ENCODE peak calls at places on chromosome 11, in seven cellular contexts. One of them, this sample, is unnamed.

GRCh38 chr11:93216511-93217121 is 18.8 kb upstream of the SLC36A4 start:
- DNase-seq in GM13977: no peak
- DNase-seq in SW480: no peak
- DNase-seq in endothelial cell of umbilical vein: no peak
- DNase-seq in T-helper 9 cell: no peak
- DNase-seq in EL: no peak
- DNase-seq in brain microvascular endothelial cell: no peak
- DNase-seq in this sample: no peak

GRCh38 chr11:11612439-11612838 is 9.4 kb downstream of the GALNT18 start:
- DNase-seq in GM13977: no peak
- DNase-seq in SW480: no peak
- DNase-seq in endothelial cell of umbilical vein: no peak
- DNase-seq in T-helper 9 cell: no peak
- DNase-seq in EL: no peak
- DNase-seq in brain microvascular endothelial cell: no peak
- DNase-seq in this sample: no peak

GRCh38 chr11:832529-833113 is at the start of gene CD151:
- DNase-seq in GM13977: peak
- DNase-seq in SW480: peak
- DNase-seq in endothelial cell of umbilical vein: peak
- DNase-seq in T-helper 9 cell: no peak
- DNase-seq in EL: peak
- DNase-seq in brain microvascular endothelial cell: no peak
- DNase-seq in this sample: peak

GRCh38 chr11:27912916-27913315 is 195.0 kb downstream of the KIF18A start:
- DNase-seq in GM13977: no peak
- DNase-seq in SW480: no peak
- DNase-seq in endothelial cell of umbilical vein: no peak
- DNase-seq in T-helper 9 cell: no peak
- DNase-seq in EL: peak
- DNase-seq in brain microvascular endothelial cell: peak
- DNase-seq in this sample: no peak

GRCh38 chr11:95148938-95149337 is 59.3 kb downstream of the ENDOD1 start:
- DNase-seq in GM13977: no peak
- DNase-seq in SW480: no peak
- DNase-seq in endothelial cell of umbilical vein: no peak
- DNase-seq in T-helper 9 cell: no peak
- DNase-seq in EL: no peak
- DNase-seq in brain microvascular endothelial cell: no peak
- DNase-seq in this sample: no peak

GRCh38 chr11:14585438-14585837 is 58.2 kb upstream of the PDE3B start:
- DNase-seq in GM13977: no peak
- DNase-seq in SW480: no peak
- DNase-seq in endothelial cell of umbilical vein: no peak
- DNase-seq in T-helper 9 cell: no peak
- DNase-seq in EL: no peak
- DNase-seq in brain microvascular endothelial cell: no peak
- DNase-seq in this sample: no peak

GRCh38 chr11:2203440-2204259 is 32.0 kb upstream of the TH start:
- DNase-seq in GM13977: no peak
- DNase-seq in SW480: peak
- DNase-seq in endothelial cell of umbilical vein: no peak
- DNase-seq in T-helper 9 cell: no peak
- DNase-seq in EL: no peak
- DNase-seq in brain microvascular endothelial cell: no peak
- DNase-seq in this sample: no peak

GRCh38 chr11:73493838-73494598 is 103.9 kb downstream of the FAM168A start:
- DNase-seq in GM13977: no peak
- DNase-seq in SW480: peak
- DNase-seq in endothelial cell of umbilical vein: peak
- DNase-seq in T-helper 9 cell: no peak
- DNase-seq in EL: peak
- DNase-seq in brain microvascular endothelial cell: peak
- DNase-seq in this sample: peak

GRCh38 chr11:61092280-61092766 is 10.0 kb upstream of the CD5 start:
- DNase-seq in GM13977: peak
- DNase-seq in SW480: no peak
- DNase-seq in endothelial cell of umbilical vein: no peak
- DNase-seq in T-helper 9 cell: peak
- DNase-seq in EL: no peak
- DNase-seq in brain microvascular endothelial cell: no peak
- DNase-seq in this sample: no peak

This sample was measured in AG08396.